ENCODE peak calls at places on chromosome 6, in ten cellular contexts. A is endothelial cell; T is ovary; L is psoas muscle; Q is NCI-H146; E is Kasumi-1; C is activated CD8-positive, alpha-beta memory T cell treated with anti-CD3 and anti-CD28 coated beads, Interleukin-2, amount 10 ng/mL, durations not matched to agents 7 days and 5 days; J is ureter; M is lower lobe of right lung; V is occipital lobe. Y is an unnamed sample.

GRCh38 chr6:157558487-157559200 is 177.7 kb downstream of the ZDHHC14 start:
- DNase-seq in Q (peak), A (no peak), L (no peak), V (no peak), C (no peak), E (no peak), T (no peak), M (no peak), J (no peak), Y (no peak)

GRCh38 chr6:106279179-106279578 is 46.4 kb downstream of the ATG5 start:
- DNase-seq in E (no peak), T (no peak), Q (no peak), L (no peak), J (no peak), V (no peak), C (no peak), A (no peak), M (no peak), Y (no peak)

GRCh38 chr6:158707826-158708225 is 58.0 kb downstream of the SYTL3 start:
- DNase-seq in M (peak), C (no peak), V (no peak), T (no peak), E (no peak), Q (no peak), A (no peak), L (no peak), J (peak), Y (no peak)

GRCh38 chr6:73679009-73679408 is 17.0 kb upstream of the CD109 start:
- DNase-seq in J (no peak), E (no peak), T (no peak), M (no peak), C (no peak), L (no peak), A (no peak), V (no peak), Q (no peak), Y (no peak)

GRCh38 chr6:10409766-10410209 is 5.1 kb downstream of the TFAP2A start:
- DNase-seq in Q (peak), C (no peak), E (no peak), L (no peak), M (no peak), J (no peak), A (no peak), V (no peak), T (no peak), Y (no peak)

GRCh38 chr6:107321793-107322192 is 137.6 kb downstream of the PDSS2 start:
- DNase-seq in Q (no peak), E (no peak), M (no peak), T (no peak), J (no peak), V (no peak), A (no peak), C (no peak), L (no peak), Y (no peak)

GRCh38 chr6:133953634-133954415 is 801 bp downstream of the TBPL1 start:
- DNase-seq in T (no peak), J (no peak), Q (peak), M (no peak), V (no peak), E (peak), C (no peak), A (no peak), L (no peak), Y (no peak)

GRCh38 chr6:140073456-140073855 is 699.0 kb upstream of the CITED2 start:
- DNase-seq in J (no peak), E (no peak), M (no peak), T (no peak), A (no peak), C (no peak), L (no peak), V (no peak), Q (no peak), Y (no peak)

GRCh38 chr6:27495386-27496135 is 22.7 kb upstream of the ZNF184 start:
- DNase-seq in M (no peak), E (no peak), J (no peak), A (peak), V (no peak), Q (peak), T (peak), C (peak), L (peak), Y (no peak)

GRCh38 chr6:41667195-41667594 is 28.9 kb downstream of the MDFI start:
- DNase-seq in J (no peak), C (no peak), M (no peak), T (no peak), A (no peak), Q (no peak), V (no peak), E (no peak), L (no peak), Y (no peak)

GRCh38 chr6:154653853-154654252 is 79.4 kb upstream of the SCAF8 start:
- DNase-seq in L (no peak), V (no peak), J (peak), E (no peak), Q (no peak), M (no peak), C (no peak), A (peak), T (peak), Y (no peak)

GRCh38 chr6:156948807-156949206 is 171.6 kb downstream of the ARID1B start:
- DNase-seq in E (no peak), V (no peak), C (no peak), Q (no peak), T (no peak), L (no peak), J (no peak), M (no peak), A (no peak), Y (no peak)

GRCh38 chr6:157427969-157428368 is 47.0 kb downstream of the ZDHHC14 start:
- DNase-seq in L (peak), T (no peak), J (no peak), V (no peak), M (no peak), E (no peak), A (no peak), C (no peak), Q (no peak), Y (no peak)

GRCh38 chr6:20038805-20039204 is 173.5 kb downstream of the MBOAT1 start:
- DNase-seq in L (no peak), Q (no peak), C (no peak), J (no peak), A (no peak), T (no peak), M (no peak), V (no peak), E (no peak), Y (no peak)

GRCh38 chr6:41713650-41714291 is 21.6 kb downstream of the TFEB start:
- DNase-seq in Q (no peak), T (no peak), J (no peak), C (peak), A (no peak), M (no peak), L (peak), E (no peak), V (peak), Y (no peak)

GRCh38 chr6:30060634-30060981 is 457 bp upstream of the POLR1H start:
- DNase-seq in E (no peak), A (peak), V (peak), Q (peak), J (no peak), T (no peak), L (peak), C (peak), M (peak), Y (no peak)

GRCh38 chr6:32111424-32112066 is 2.4 kb upstream of the TNXB start:
- DNase-seq in A (no peak), T (peak), E (no peak), J (no peak), V (no peak), Q (no peak), L (peak), C (no peak), M (no peak), Y (no peak)

GRCh38 chr6:11429577-11429976 is 108.0 kb upstream of the TMEM170B start:
- DNase-seq in J (no peak), A (no peak), T (no peak), Q (peak), L (no peak), E (no peak), C (no peak), V (no peak), M (no peak), Y (no peak)

GRCh38 chr6:37485259-37485658 is 14.4 kb downstream of the CCDC167 start:
- DNase-seq in Q (no peak), E (no peak), T (no peak), A (peak), C (no peak), M (no peak), V (no peak), J (no peak), L (no peak), Y (no peak)

GRCh38 chr6:33418690-33419291 is 884 bp upstream of the CUTA start:
- DNase-seq in C (peak), T (peak), L (no peak), E (no peak), Q (peak), A (no peak), M (no peak), V (no peak), J (no peak), Y (no peak)

GRCh38 chr6:88695936-88696335 is 267.5 kb downstream of the RNGTT start:
- DNase-seq in C (no peak), J (no peak), Q (no peak), E (no peak), T (no peak), L (no peak), V (no peak), A (no peak), M (no peak), Y (no peak)

GRCh38 chr6:26743157-26743821 is 83.7 kb upstream of the ZNF322 start:
- DNase-seq in A (peak), Q (no peak), E (no peak), M (no peak), T (no peak), L (no peak), C (no peak), V (no peak), J (no peak), Y (no peak)